ENCODE peak calls at places on chromosomes 11 and 22, in nine cellular contexts. One of them, this sample, is unnamed.
A peak's percentile ranks its signal among the peaks of the same experiment; 100 is the strongest.

GRCh38 chr11:31607914-31608313 is 98.3 kb downstream of the ELP4 start:
- DNase-seq in mammary epithelial cell: no peak
- DNase-seq in IMR-90: no peak
- DNase-seq in cardiac muscle cell: no peak
- DNase-seq in psoas muscle: no peak
- DNase-seq in endodermal cell: no peak
- DNase-seq in A673: peak; percentile 81
- DNase-seq in PC-3: no peak
- DNase-seq in CD4-positive, CD25-positive, alpha-beta regulatory T cell: no peak
- DNase-seq in this sample: no peak

GRCh38 chr11:73147771-73148681 is 5.9 kb upstream of the FCHSD2 start:
- DNase-seq in mammary epithelial cell: no peak
- DNase-seq in IMR-90: no peak
- DNase-seq in cardiac muscle cell: no peak
- DNase-seq in psoas muscle: peak; percentile 82
- DNase-seq in endodermal cell: no peak
- DNase-seq in A673: no peak
- DNase-seq in PC-3: no peak
- DNase-seq in CD4-positive, CD25-positive, alpha-beta regulatory T cell: no peak
- DNase-seq in this sample: no peak

GRCh38 chr22:17706451-17706900 is 67.8 kb downstream of the BID start:
- DNase-seq in mammary epithelial cell: peak; percentile 95
- DNase-seq in IMR-90: peak; percentile 93
- DNase-seq in cardiac muscle cell: peak; percentile 90
- DNase-seq in psoas muscle: no peak
- DNase-seq in endodermal cell: peak; percentile 61
- DNase-seq in A673: peak; percentile 86
- DNase-seq in PC-3: peak; percentile 83
- DNase-seq in CD4-positive, CD25-positive, alpha-beta regulatory T cell: no peak
- DNase-seq in this sample: peak; percentile 97

GRCh38 chr11:456533-456932 is 6.5 kb downstream of the PTDSS2 start:
- DNase-seq in mammary epithelial cell: no peak
- DNase-seq in IMR-90: no peak
- DNase-seq in cardiac muscle cell: no peak
- DNase-seq in psoas muscle: peak; percentile 27
- DNase-seq in endodermal cell: no peak
- DNase-seq in A673: no peak
- DNase-seq in PC-3: no peak
- DNase-seq in CD4-positive, CD25-positive, alpha-beta regulatory T cell: no peak
- DNase-seq in this sample: no peak

GRCh38 chr22:24580276-24580675 is 12.6 kb downstream of the LRRC75B start:
- DNase-seq in mammary epithelial cell: peak; percentile 88
- DNase-seq in IMR-90: peak; percentile 93
- DNase-seq in cardiac muscle cell: peak; percentile 79
- DNase-seq in psoas muscle: no peak
- DNase-seq in endodermal cell: no peak
- DNase-seq in A673: no peak
- DNase-seq in PC-3: peak; percentile 14
- DNase-seq in CD4-positive, CD25-positive, alpha-beta regulatory T cell: no peak
- DNase-seq in this sample: peak; percentile 87

GRCh38 chr22:45638834-45639746 is 32.5 kb upstream of the ATXN10 start:
- DNase-seq in mammary epithelial cell: peak; percentile 79
- DNase-seq in IMR-90: no peak
- DNase-seq in cardiac muscle cell: peak; percentile 77
- DNase-seq in psoas muscle: peak; percentile 85
- DNase-seq in endodermal cell: no peak
- DNase-seq in A673: no peak
- DNase-seq in PC-3: peak; percentile 77
- DNase-seq in CD4-positive, CD25-positive, alpha-beta regulatory T cell: no peak
- DNase-seq in this sample: peak; percentile 67

GRCh38 chr22:29029202-29030000 is 32.2 kb downstream of the C22orf31 start:
- DNase-seq in mammary epithelial cell: no peak
- DNase-seq in IMR-90: no peak
- DNase-seq in cardiac muscle cell: no peak
- DNase-seq in psoas muscle: no peak
- DNase-seq in endodermal cell: no peak
- DNase-seq in A673: no peak
- DNase-seq in PC-3: no peak
- DNase-seq in CD4-positive, CD25-positive, alpha-beta regulatory T cell: no peak
- DNase-seq in this sample: no peak

GRCh38 chr11:7512525-7513209 is 1.1 kb upstream of the PPFIBP2 start:
- DNase-seq in mammary epithelial cell: no peak
- DNase-seq in IMR-90: no peak
- DNase-seq in cardiac muscle cell: peak; percentile 74
- DNase-seq in psoas muscle: peak; percentile 95
- DNase-seq in endodermal cell: peak; percentile 59
- DNase-seq in A673: no peak
- DNase-seq in PC-3: no peak
- DNase-seq in CD4-positive, CD25-positive, alpha-beta regulatory T cell: no peak
- DNase-seq in this sample: peak; percentile 56

GRCh38 chr11:130022799-130023198 is 20.2 kb upstream of the PRDM10 start:
- DNase-seq in mammary epithelial cell: no peak
- DNase-seq in IMR-90: no peak
- DNase-seq in cardiac muscle cell: no peak
- DNase-seq in psoas muscle: no peak
- DNase-seq in endodermal cell: no peak
- DNase-seq in A673: no peak
- DNase-seq in PC-3: peak; percentile 21
- DNase-seq in CD4-positive, CD25-positive, alpha-beta regulatory T cell: no peak
- DNase-seq in this sample: no peak

GRCh38 chr22:40594924-40595323 is 41.6 kb downstream of the MRTFA start:
- DNase-seq in mammary epithelial cell: peak; percentile 31
- DNase-seq in IMR-90: peak; percentile 32
- DNase-seq in cardiac muscle cell: no peak
- DNase-seq in psoas muscle: no peak
- DNase-seq in endodermal cell: no peak
- DNase-seq in A673: no peak
- DNase-seq in PC-3: no peak
- DNase-seq in CD4-positive, CD25-positive, alpha-beta regulatory T cell: no peak
- DNase-seq in this sample: no peak

GRCh38 chr11:30059172-30059815 is 42.5 kb upstream of the KCNA4 start:
- DNase-seq in mammary epithelial cell: no peak
- DNase-seq in IMR-90: no peak
- DNase-seq in cardiac muscle cell: no peak
- DNase-seq in psoas muscle: no peak
- DNase-seq in endodermal cell: no peak
- DNase-seq in A673: no peak
- DNase-seq in PC-3: no peak
- DNase-seq in CD4-positive, CD25-positive, alpha-beta regulatory T cell: no peak
- DNase-seq in this sample: no peak

GRCh38 chr11:121416909-121417567 is 35.1 kb upstream of the SORL1 start:
- DNase-seq in mammary epithelial cell: peak; percentile 83
- DNase-seq in IMR-90: peak; percentile 48
- DNase-seq in cardiac muscle cell: peak; percentile 98
- DNase-seq in psoas muscle: peak; percentile 85
- DNase-seq in endodermal cell: no peak
- DNase-seq in A673: peak; percentile 74
- DNase-seq in PC-3: peak; percentile 98
- DNase-seq in CD4-positive, CD25-positive, alpha-beta regulatory T cell: no peak
- DNase-seq in this sample: peak; percentile 39

GRCh38 chr11:129451524-129451923 is 75.9 kb downstream of the BARX2 start:
- DNase-seq in mammary epithelial cell: peak; percentile 21
- DNase-seq in IMR-90: no peak
- DNase-seq in cardiac muscle cell: peak; percentile 0
- DNase-seq in psoas muscle: no peak
- DNase-seq in endodermal cell: no peak
- DNase-seq in A673: no peak
- DNase-seq in PC-3: peak; percentile 36
- DNase-seq in CD4-positive, CD25-positive, alpha-beta regulatory T cell: no peak
- DNase-seq in this sample: no peak

GRCh38 chr22:24984122-24984521 is 31.6 kb downstream of the KIAA1671 start:
- DNase-seq in mammary epithelial cell: no peak
- DNase-seq in IMR-90: no peak
- DNase-seq in cardiac muscle cell: no peak
- DNase-seq in psoas muscle: no peak
- DNase-seq in endodermal cell: no peak
- DNase-seq in A673: no peak
- DNase-seq in PC-3: no peak
- DNase-seq in CD4-positive, CD25-positive, alpha-beta regulatory T cell: no peak
- DNase-seq in this sample: no peak

GRCh38 chr22:50403701-50404101 is 60.6 kb downstream of the PPP6R2 start:
- DNase-seq in mammary epithelial cell: no peak
- DNase-seq in IMR-90: no peak
- DNase-seq in cardiac muscle cell: peak; percentile 25
- DNase-seq in psoas muscle: peak; percentile 67
- DNase-seq in endodermal cell: no peak
- DNase-seq in A673: no peak
- DNase-seq in PC-3: no peak
- DNase-seq in CD4-positive, CD25-positive, alpha-beta regulatory T cell: no peak
- DNase-seq in this sample: no peak

DNA sequence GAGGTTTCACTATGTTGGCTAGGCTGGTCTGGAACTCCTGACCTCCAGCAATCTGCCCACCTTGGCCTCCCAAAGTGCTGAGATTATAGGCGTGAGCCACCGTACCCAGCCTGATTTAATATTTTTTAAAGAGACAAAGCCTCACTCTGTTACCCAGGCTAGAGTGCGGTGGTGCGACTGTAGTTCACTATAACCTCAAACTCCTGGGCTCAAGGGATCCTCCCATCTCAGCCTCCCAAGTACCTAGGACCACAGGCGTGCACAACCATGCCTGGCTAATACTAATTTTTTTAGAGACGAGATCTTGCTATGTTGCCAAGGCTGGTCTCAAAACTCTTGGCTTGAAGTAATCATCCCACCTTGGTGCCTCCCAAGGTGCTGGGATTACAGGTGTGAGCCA is 13.5 kb downstream of the GTPBP1 start:
- DNase-seq in mammary epithelial cell: no peak
- DNase-seq in IMR-90: no peak
- DNase-seq in cardiac muscle cell: no peak
- DNase-seq in psoas muscle: peak; percentile 7
- DNase-seq in endodermal cell: no peak
- DNase-seq in A673: no peak
- DNase-seq in PC-3: no peak
- DNase-seq in CD4-positive, CD25-positive, alpha-beta regulatory T cell: no peak
- DNase-seq in this sample: no peak
- H3K27ac ChIP-seq in mammary epithelial cell: no peak overlapping the region
- H3K27ac ChIP-seq in IMR-90: peak overlapping the region; percentile 19
- H3K27ac ChIP-seq in cardiac muscle cell: no peak overlapping the region
- H3K27ac ChIP-seq in psoas muscle: no peak overlapping the region
- H3K27ac ChIP-seq in endodermal cell: no peak overlapping the region
- H3K27ac ChIP-seq in A673: no peak overlapping the region
- H3K27ac ChIP-seq in PC-3: peak overlapping the region; percentile 16
- H3K27ac ChIP-seq in CD4-positive, CD25-positive, alpha-beta regulatory T cell: no peak overlapping the region
- H3K27ac ChIP-seq in this sample: peak overlapping the region; percentile 64

GRCh38 chr22:22074634-22075381 is 92.2 kb upstream of the TOP3B start:
- DNase-seq in mammary epithelial cell: peak; percentile 48
- DNase-seq in IMR-90: no peak
- DNase-seq in cardiac muscle cell: no peak
- DNase-seq in psoas muscle: no peak
- DNase-seq in endodermal cell: no peak
- DNase-seq in A673: no peak
- DNase-seq in PC-3: peak; percentile 33
- DNase-seq in CD4-positive, CD25-positive, alpha-beta regulatory T cell: no peak
- DNase-seq in this sample: no peak

GRCh38 chr22:22076361-22076760 is 93.8 kb upstream of the TOP3B start:
- DNase-seq in mammary epithelial cell: no peak
- DNase-seq in IMR-90: no peak
- DNase-seq in cardiac muscle cell: no peak
- DNase-seq in psoas muscle: no peak
- DNase-seq in endodermal cell: no peak
- DNase-seq in A673: no peak
- DNase-seq in PC-3: no peak
- DNase-seq in CD4-positive, CD25-positive, alpha-beta regulatory T cell: no peak
- DNase-seq in this sample: no peak

GRCh38 chr22:22078329-22078728 is 95.7 kb upstream of the TOP3B start:
- DNase-seq in mammary epithelial cell: no peak
- DNase-seq in IMR-90: no peak
- DNase-seq in cardiac muscle cell: no peak
- DNase-seq in psoas muscle: no peak
- DNase-seq in endodermal cell: no peak
- DNase-seq in A673: no peak
- DNase-seq in PC-3: no peak
- DNase-seq in CD4-positive, CD25-positive, alpha-beta regulatory T cell: no peak
- DNase-seq in this sample: no peak

GRCh38 chr22:22075382-22076163 is 93.0 kb upstream of the TOP3B start:
- DNase-seq in mammary epithelial cell: no peak
- DNase-seq in IMR-90: no peak
- DNase-seq in cardiac muscle cell: no peak
- DNase-seq in psoas muscle: no peak
- DNase-seq in endodermal cell: no peak
- DNase-seq in A673: no peak
- DNase-seq in PC-3: no peak
- DNase-seq in CD4-positive, CD25-positive, alpha-beta regulatory T cell: no peak
- DNase-seq in this sample: no peak

GRCh38 chr22:22076937-22077703 is 94.5 kb upstream of the TOP3B start:
- DNase-seq in mammary epithelial cell: peak; percentile 68
- DNase-seq in IMR-90: peak; percentile 26
- DNase-seq in cardiac muscle cell: peak; percentile 67
- DNase-seq in psoas muscle: no peak
- DNase-seq in endodermal cell: no peak
- DNase-seq in A673: no peak
- DNase-seq in PC-3: peak; percentile 38
- DNase-seq in CD4-positive, CD25-positive, alpha-beta regulatory T cell: no peak
- DNase-seq in this sample: no peak
- H3K27me3 ChIP-seq in mammary epithelial cell: no peaks in the 10 kb centered on the region
- H3K27me3 ChIP-seq in IMR-90: peaks cover 13% of the 10 kb centered on the region
- H3K27me3 ChIP-seq in cardiac muscle cell: peaks cover 99% of the 10 kb centered on the region
- H3K27me3 ChIP-seq in psoas muscle: no peaks in the 10 kb centered on the region
- H3K27me3 ChIP-seq in endodermal cell: peaks cover 82% of the 10 kb centered on the region
- H3K27me3 ChIP-seq in A673: peaks cover 25% of the 10 kb centered on the region
- H3K27me3 ChIP-seq in PC-3: no peaks in the 10 kb centered on the region
- H3K27me3 ChIP-seq in CD4-positive, CD25-positive, alpha-beta regulatory T cell: peaks cover 1% of the 10 kb centered on the region
- H3K27me3 ChIP-seq in this sample: peaks cover 29% of the 10 kb centered on the region

GRCh38 chr11:67177399-67178281 is 58.6 kb downstream of the KDM2A start:
- DNase-seq in mammary epithelial cell: no peak
- DNase-seq in IMR-90: peak; percentile 13
- DNase-seq in cardiac muscle cell: no peak
- DNase-seq in psoas muscle: no peak
- DNase-seq in endodermal cell: no peak
- DNase-seq in A673: no peak
- DNase-seq in PC-3: no peak
- DNase-seq in CD4-positive, CD25-positive, alpha-beta regulatory T cell: no peak
- DNase-seq in this sample: no peak
- H3K36me3 ChIP-seq in mammary epithelial cell: peaks cover 15% of the 10 kb centered on the region
- H3K36me3 ChIP-seq in IMR-90: peaks cover 5% of the 10 kb centered on the region
- H3K36me3 ChIP-seq in cardiac muscle cell: peaks cover 19% of the 10 kb centered on the region
- H3K36me3 ChIP-seq in psoas muscle: no peaks in the 10 kb centered on the region
- H3K36me3 ChIP-seq in endodermal cell: peaks cover 35% of the 10 kb centered on the region
- H3K36me3 ChIP-seq in A673: peaks cover 15% of the 10 kb centered on the region
- H3K36me3 ChIP-seq in PC-3: peaks cover 11% of the 10 kb centered on the region
- H3K36me3 ChIP-seq in CD4-positive, CD25-positive, alpha-beta regulatory T cell: peaks cover 31% of the 10 kb centered on the region
- H3K36me3 ChIP-seq in this sample: peaks cover 29% of the 10 kb centered on the region

DNA sequence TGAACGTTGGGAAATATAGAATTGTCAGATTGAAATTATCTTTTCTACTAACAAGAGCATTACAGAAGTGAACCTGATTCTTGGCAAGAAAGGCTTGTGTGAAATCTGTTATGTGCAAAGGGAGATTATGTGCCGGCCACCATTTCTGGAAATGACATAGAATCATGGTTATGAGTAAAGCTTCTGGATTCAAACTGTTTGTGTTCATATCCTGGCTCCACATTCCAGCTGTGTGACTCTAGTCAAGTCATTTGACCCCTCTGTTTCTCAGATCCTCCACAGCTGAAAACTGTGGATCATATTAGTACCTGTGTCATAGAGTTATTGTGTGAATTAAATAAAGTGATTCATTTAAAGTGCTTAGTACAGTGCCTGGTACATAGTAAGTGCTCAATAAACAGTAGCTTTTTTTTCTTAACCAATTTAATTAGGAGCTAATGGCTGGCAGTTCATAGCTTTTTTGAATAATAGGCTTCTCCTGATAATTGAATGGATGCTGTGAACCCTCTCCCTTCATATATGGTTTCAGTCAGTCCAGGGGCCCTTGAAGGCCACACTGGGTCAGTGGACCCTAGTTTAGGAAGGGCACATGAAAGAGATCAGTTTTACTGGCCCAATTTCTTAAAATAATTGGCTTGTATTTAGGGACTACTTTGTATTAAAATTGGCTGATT is 34.6 kb downstream of the EHF start:
- DNase-seq in mammary epithelial cell: peak; percentile 76
- DNase-seq in IMR-90: peak; percentile 97
- DNase-seq in cardiac muscle cell: peak; percentile 77
- DNase-seq in psoas muscle: no peak
- DNase-seq in endodermal cell: no peak
- DNase-seq in A673: no peak
- DNase-seq in PC-3: peak; percentile 80
- DNase-seq in CD4-positive, CD25-positive, alpha-beta regulatory T cell: no peak
- DNase-seq in this sample: peak; percentile 71
- H3K27ac ChIP-seq in mammary epithelial cell: peak overlapping the region; percentile 78
- H3K27ac ChIP-seq in IMR-90: peak overlapping the region; percentile 57
- H3K27ac ChIP-seq in cardiac muscle cell: no peak overlapping the region
- H3K27ac ChIP-seq in psoas muscle: peak overlapping the region; percentile 85
- H3K27ac ChIP-seq in endodermal cell: peak overlapping the region; percentile 30
- H3K27ac ChIP-seq in A673: no peak overlapping the region
- H3K27ac ChIP-seq in PC-3: peak overlapping the region; percentile 99
- H3K27ac ChIP-seq in CD4-positive, CD25-positive, alpha-beta regulatory T cell: no peak overlapping the region
- H3K27ac ChIP-seq in this sample: no peak overlapping the region